ENCODE peak calls at places on chromosomes 7 and 10, in four cellular contexts. J, L, R and A are unnamed samples.

GRCh38 chr10:79069325-79070090 is 742 bp downstream of the ZMIZ1 start:
- DNase-seq in J (peak; percentile 20), L (peak; percentile 38), R (no peak), A (no peak)

GRCh38 chr7:91140982-91141381 is 123.3 kb upstream of the FZD1 start:
- DNase-seq in J (no peak), L (no peak), R (no peak), A (no peak)

GRCh38 chr10:77604941-77605351 is 32.7 kb downstream of the KCNMA1 start:
- DNase-seq in J (no peak), L (no peak), R (no peak), A (no peak)

GRCh38 chr7:85630904-85631582 is 444.2 kb upstream of the SEMA3D start:
- DNase-seq in J (no peak), L (no peak), R (no peak), A (no peak)

GRCh38 chr7:152354061-152354460 is 81.7 kb downstream of the KMT2C start:
- DNase-seq in J (no peak), L (no peak), R (no peak), A (no peak)

GRCh38 chr7:14870394-14870793 is 32.2 kb downstream of the DGKB start:
- DNase-seq in J (no peak), L (no peak), R (no peak), A (no peak)

GRCh38 chr7:11450246-11450645 is 381.8 kb downstream of the THSD7A start:
- DNase-seq in J (no peak), L (no peak), R (no peak), A (no peak)

GRCh38 chr10:131609176-131609575 is 291.6 kb upstream of the PPP2R2D start:
- DNase-seq in J (no peak), L (no peak), R (no peak), A (no peak)

GRCh38 chr7:100887186-100887954 is 2.1 kb downstream of the UFSP1 start:
- DNase-seq in J (no peak), L (peak; percentile 36), R (no peak), A (no peak)

GRCh38 chr7:133412942-133413341 is 160.1 kb downstream of the EXOC4 start:
- DNase-seq in J (no peak), L (no peak), R (no peak), A (no peak)

GRCh38 chr10:78686444-78687060 is 382.2 kb upstream of the ZMIZ1 start:
- DNase-seq in J (no peak), L (no peak), R (no peak), A (no peak)

GRCh38 chr7:73739387-73739767 is 775 bp upstream of the ABHD11 start:
- DNase-seq in J (no peak), L (no peak), R (no peak), A (no peak)

GRCh38 chr7:4683884-4684565 is 1.9 kb downstream of the FOXK1 start:
- DNase-seq in J (peak; percentile 53), L (peak; percentile 20), R (no peak), A (no peak)

GRCh38 chr7:119685906-119686305 is 587.1 kb upstream of the KCND2 start:
- DNase-seq in J (no peak), L (no peak), R (no peak), A (no peak)

GRCh38 chr7:4791738-4792536 is 16.5 kb downstream of the AP5Z1 start:
- DNase-seq in J (peak; percentile 53), L (peak; percentile 72), R (peak; percentile 76), A (no peak)